ENCODE peak calls at places on chromosomes 13 and 19, in six cellular contexts. X is IMR-90, M is neuronal stem cell, Z is mesenchymal stem cell, T is trophoblast cell, I is H1. H is an unnamed sample.

GRCh38 chr13:24605923-24606372 is 74.3 kb upstream of the ATP12A start:
- DNase-seq in X (peak), T (peak), M (no peak), I (peak), Z (peak), H (peak)

GRCh38 chr19:13102666-13103584 is at the start of gene LYL1:
- DNase-seq in M (no peak), X (no peak), I (peak), T (peak), Z (no peak), H (peak)

GRCh38 chr13:51734786-51735185 is 69.2 kb downstream of the DHRS12 start:
- DNase-seq in Z (no peak), I (no peak), X (peak), M (no peak), T (peak), H (no peak)

GRCh38 chr13:79401259-79402071 is 4.6 kb downstream of the RBM26 start:
- DNase-seq in M (no peak), X (no peak), I (no peak), T (no peak), Z (no peak), H (peak)

GRCh38 chr13:103188688-103189326 is 122.6 kb upstream of the SLC10A2 start:
- DNase-seq in I (no peak), X (no peak), T (no peak), Z (peak), M (no peak), H (peak)

GRCh38 chr19:6551607-6552450 is 21.0 kb downstream of the TNFSF9 start:
- DNase-seq in M (no peak), I (peak), X (no peak), Z (no peak), T (no peak), H (peak)

GRCh38 chr13:51620165-51620983 is 36.1 kb downstream of the WDFY2 start:
- DNase-seq in Z (no peak), I (no peak), T (no peak), X (no peak), M (no peak), H (no peak)

GRCh38 chr13:38690231-38690630 is 3.4 kb downstream of the FREM2 start:
- DNase-seq in M (no peak), Z (no peak), X (no peak), I (no peak), T (peak), H (no peak)

GRCh38 chr19:19445911-19446361 is 40.5 kb downstream of the GATAD2A start:
- DNase-seq in I (no peak), M (no peak), T (no peak), Z (no peak), X (peak), H (no peak)

GRCh38 chr13:94950303-94950702 is 238.0 kb upstream of the SOX21 start:
- DNase-seq in Z (peak), X (no peak), M (no peak), I (no peak), T (no peak), H (peak)

GRCh38 chr13:110640591-110641029 is 25.3 kb downstream of the NAXD start:
- DNase-seq in I (no peak), X (peak), Z (peak), T (no peak), M (no peak), H (no peak)

GRCh38 chr13:88068316-88068715 is 397.1 kb downstream of the SLITRK5 start:
- DNase-seq in X (peak), Z (peak), T (no peak), M (no peak), I (no peak), H (no peak)

GRCh38 chr19:55418185-55418584 is 10.6 kb upstream of the UBE2S start:
- DNase-seq in Z (peak), M (peak), T (peak), I (peak), X (peak), H (peak)

GRCh38 chr19:42657551-42657950 is 62.8 kb upstream of the CEACAM8 start:
- DNase-seq in M (no peak), T (no peak), Z (no peak), X (peak), I (no peak), H (no peak)

GRCh38 chr19:45863335-45863839 is 440 bp upstream of the SYMPK start:
- DNase-seq in I (no peak), X (no peak), T (no peak), M (no peak), Z (no peak), H (no peak)

GRCh38 chr13:77136902-77137420 is 110.0 kb upstream of the FBXL3 start:
- DNase-seq in T (no peak), M (no peak), Z (peak), I (no peak), X (peak), H (peak)

GRCh38 chr13:59340581-59340980 is 823.1 kb downstream of the DIAPH3 start:
- DNase-seq in X (no peak), Z (no peak), T (no peak), I (no peak), M (no peak), H (no peak)

GRCh38 chr19:48575931-48576622 is 24.1 kb downstream of the SULT2B1 start:
- DNase-seq in T (no peak), I (no peak), Z (no peak), X (no peak), M (no peak), H (no peak)

GRCh38 chr19:54662730-54663129 is at the start of gene LILRB4:
- DNase-seq in M (no peak), I (no peak), Z (no peak), X (no peak), T (no peak), H (no peak)

GRCh38 chr13:27830010-27830409 is 37.7 kb downstream of the GSX1 start:
- DNase-seq in M (peak), Z (peak), T (peak), I (peak), X (no peak), H (peak)

GRCh38 chr13:102617697-102618350 is 21.0 kb downstream of the TPP2 start:
- DNase-seq in T (no peak), X (no peak), I (no peak), M (no peak), Z (no peak), H (no peak)

GRCh38 chr19:7795555-7796161 is 32.6 kb downstream of the CLEC4M start:
- DNase-seq in T (no peak), M (no peak), X (peak), Z (no peak), I (no peak), H (no peak)

GRCh38 chr19:50379602-50380001 is 3.3 kb downstream of the NR1H2 start:
- DNase-seq in T (no peak), Z (no peak), M (no peak), I (no peak), X (no peak), H (no peak)

GRCh38 chr19:32166238-32166637 is 179.2 kb upstream of the ZNF507 start:
- DNase-seq in T (no peak), X (no peak), Z (no peak), I (peak), M (no peak), H (no peak)

DNA sequence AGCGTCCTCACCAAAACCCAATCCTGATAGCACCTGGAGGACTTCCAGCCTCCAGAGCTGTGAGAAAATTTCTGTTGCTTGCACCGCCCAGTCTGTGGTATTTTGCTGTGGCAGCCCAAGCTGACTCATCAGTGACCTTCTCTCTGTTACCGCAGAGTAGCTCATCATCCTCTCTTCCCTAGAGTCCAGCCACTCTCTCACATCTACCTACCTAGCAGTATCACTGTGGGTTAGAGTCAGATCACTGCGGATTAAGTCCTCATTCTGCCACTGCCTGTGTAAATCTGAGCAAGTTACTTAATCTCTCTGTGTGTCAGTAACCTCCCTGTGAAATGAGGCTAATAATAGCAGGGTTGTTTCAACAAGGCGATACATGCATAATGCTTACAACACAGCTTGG is 40.3 kb upstream of the USPL1 start:
- DNase-seq in Z (peak), I (no peak), T (peak), X (peak), M (no peak), H (peak)
- H4K8ac ChIP-seq in Z (no peak), I (no peak), T (no peak), X (no peak), M (no peak), H (no peak)

GRCh38 chr19:1592755-1593628 is at the start of gene MBD3:
- DNase-seq in M (peak), I (peak), X (peak), T (peak), Z (peak), H (peak)
- H2BK120ac ChIP-seq in M (peak), I (no peak), X (peak), T (peak), Z (peak), H (peak)

GRCh38 chr19:17078038-17078919 is 2.7 kb downstream of the MYO9B start:
- DNase-seq in Z (no peak), I (no peak), T (peak), M (no peak), X (no peak), H (peak)
- H3K4me3 ChIP-seq in Z (peak), I (no peak), T (no peak), M (no peak), X (no peak), H (no peak)

GRCh38 chr13:113610266-113610665 is 25.7 kb downstream of the TFDP1 start:
- DNase-seq in T (no peak), X (no peak), M (no peak), I (no peak), Z (no peak), H (no peak)
- H4K8ac ChIP-seq in T (no peak), X (no peak), M (peak), I (peak), Z (no peak), H (no peak)

GRCh38 chr19:37695144-37695899 is 24.2 kb downstream of the ZNF607 start:
- DNase-seq in M (no peak), X (no peak), I (no peak), Z (no peak), T (no peak), H (no peak)
- H2BK120ac ChIP-seq in M (no peak), X (no peak), I (no peak), Z (no peak), T (no peak), H (no peak)

DNA sequence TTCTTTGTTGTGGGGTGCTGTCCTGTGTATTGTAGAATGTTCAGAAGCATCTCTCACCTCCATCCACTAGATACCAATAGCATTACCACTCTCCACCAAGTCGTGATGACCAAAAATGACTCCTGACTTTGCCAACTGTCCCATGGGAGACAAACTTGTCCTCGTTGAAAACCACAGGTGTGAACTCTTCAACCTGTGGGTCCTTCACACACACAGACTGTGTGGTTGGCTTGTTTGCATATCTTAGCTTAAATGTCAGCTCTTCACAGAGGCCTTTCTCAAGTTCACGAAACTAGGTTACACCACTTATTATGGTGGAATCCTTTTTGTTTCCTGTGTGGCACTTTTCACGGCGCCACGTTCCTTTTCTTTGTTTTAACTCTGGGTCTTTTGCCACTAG is 6.8 kb downstream of the GPC5 start:
- DNase-seq in X (no peak), M (no peak), Z (no peak), I (no peak), T (no peak), H (no peak)
- H3K4me3 ChIP-seq in X (no peak), M (no peak), Z (no peak), I (no peak), T (no peak), H (no peak)

DNA sequence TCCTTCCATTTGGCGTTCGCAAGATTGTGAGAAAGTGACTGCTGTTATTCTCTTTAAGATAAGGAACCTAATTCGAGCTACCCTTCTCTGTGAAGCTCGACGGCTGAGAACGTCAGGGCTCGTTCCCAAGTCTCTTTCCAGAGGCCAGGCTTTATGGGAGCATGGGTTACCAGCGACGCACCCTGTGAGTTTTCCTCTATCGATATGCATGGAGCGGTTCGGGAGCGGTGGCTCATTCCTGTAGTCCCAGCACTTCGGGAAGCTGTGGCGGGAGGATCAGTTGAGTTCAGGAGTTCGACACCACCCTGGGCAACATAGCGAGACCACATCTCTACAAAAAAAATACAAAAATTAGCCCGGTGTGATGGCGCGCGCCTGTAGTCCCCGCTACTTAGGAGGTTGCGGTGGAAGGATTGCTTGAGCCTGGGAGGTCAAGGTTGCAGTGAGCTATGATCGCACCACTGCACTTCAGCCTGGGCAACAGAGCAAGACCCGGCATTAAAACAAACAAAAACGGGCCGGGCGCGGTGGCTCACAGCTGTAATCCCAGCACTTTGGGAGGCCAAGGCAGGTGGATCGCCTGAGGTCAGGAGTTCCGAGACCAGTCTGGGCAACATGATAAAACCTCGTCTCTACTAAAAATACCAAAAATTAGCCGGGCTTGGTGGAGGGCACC is 671 bp upstream of the ZNF606 start:
- DNase-seq in X (no peak), T (no peak), I (no peak), Z (peak), M (no peak), H (no peak)
- H4K8ac ChIP-seq in X (peak), T (peak), I (peak), Z (peak), M (no peak), H (no peak)

GRCh38 chr19:39413269-39413902 is 917 bp downstream of the PLEKHG2 start:
- DNase-seq in M (no peak), I (peak), X (peak), Z (peak), T (no peak), H (peak)
- H2BK120ac ChIP-seq in M (peak), I (no peak), X (peak), Z (peak), T (peak), H (peak)

GRCh38 chr19:37933965-37934364 is 27.0 kb downstream of the SIPA1L3 start:
- DNase-seq in X (peak), M (no peak), I (no peak), T (peak), Z (peak), H (peak)

GRCh38 chr19:37931941-37932655 is 25.1 kb downstream of the SIPA1L3 start:
- DNase-seq in Z (peak), T (peak), M (peak), I (peak), X (peak), H (peak)

GRCh38 chr19:37930416-37930815 is 23.4 kb downstream of the SIPA1L3 start:
- DNase-seq in T (no peak), Z (no peak), X (no peak), M (no peak), I (no peak), H (no peak)

GRCh38 chr19:37935341-37935740 is 28.3 kb downstream of the SIPA1L3 start:
- DNase-seq in T (no peak), I (no peak), Z (no peak), X (no peak), M (no peak), H (no peak)

DNA sequence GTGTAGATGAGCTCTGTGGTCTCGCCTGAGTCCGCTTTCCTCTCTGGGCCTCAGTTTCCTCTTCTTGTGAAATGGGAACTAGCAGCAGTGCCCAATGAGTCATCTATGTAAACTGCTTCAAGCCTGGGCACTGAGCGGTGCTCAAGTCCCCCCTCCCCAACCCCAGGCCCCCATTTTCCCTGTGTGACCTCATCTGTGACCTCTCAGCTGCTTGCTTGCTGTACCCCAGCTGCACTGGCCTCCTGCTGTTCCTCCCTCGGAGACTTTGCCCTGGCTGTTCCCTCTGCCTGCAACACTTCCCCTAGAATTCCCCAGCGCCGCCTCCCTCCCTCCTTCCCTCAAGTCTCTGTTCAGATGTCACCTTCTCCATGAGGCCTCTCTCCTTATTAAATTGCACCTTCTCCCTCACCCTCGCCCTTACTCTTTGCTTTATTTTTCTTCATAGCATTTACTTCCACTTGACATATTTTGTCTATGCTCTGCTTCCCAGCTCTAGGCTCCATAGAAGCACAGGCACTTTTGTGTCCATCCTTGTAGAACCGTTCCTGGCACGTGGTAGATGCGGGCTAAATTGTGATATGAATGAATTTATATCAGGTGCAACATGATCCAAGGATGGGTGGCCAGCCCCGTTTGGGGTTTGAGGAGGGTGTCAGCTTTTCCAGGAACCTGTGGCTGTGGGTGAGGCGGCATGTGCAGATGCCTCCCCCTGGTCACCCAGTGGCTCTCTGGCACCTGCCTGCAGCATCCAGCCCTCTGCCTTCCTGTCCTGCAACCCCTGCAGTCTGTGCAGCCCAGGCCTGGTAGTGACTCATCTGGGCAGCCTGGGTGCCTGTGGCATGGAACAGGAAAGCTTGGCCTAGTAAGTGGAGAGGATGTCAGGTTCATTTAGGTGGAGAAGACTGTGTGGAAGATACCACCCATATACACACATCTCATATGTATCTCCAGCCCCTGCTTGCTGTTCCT is 26.3 kb downstream of the SIPA1L3 start:
- DNase-seq in Z (peak), T (no peak), X (peak), I (no peak), M (no peak), H (peak)
- H3K4me3 ChIP-seq in Z (peak), T (no peak), X (no peak), I (no peak), M (no peak), H (no peak)